ENCODE peak calls at places on chromosomes 2 and 18, in four cellular contexts. J is activated T-cell treated with anti-CD3 and anti-CD28 coated beads for 24 hours, S is RPMI8226, R is SW 1271. G is an unnamed sample.

GRCh38 chr2:116513991-116514390 is 1300.5 kb upstream of the DDX18 start:
- DNase-seq in S (no peak), J (no peak), R (no peak), G (no peak)

GRCh38 chr2:145159676-145160075 is 639.8 kb upstream of the ZEB2 start:
- DNase-seq in S (no peak), J (no peak), R (no peak), G (no peak)

GRCh38 chr2:133416756-133417155 is 151.5 kb downstream of the NCKAP5 start:
- DNase-seq in R (no peak), S (no peak), J (no peak), G (no peak)

GRCh38 chr2:237259201-237259600 is 154.8 kb downstream of the COL6A3 start:
- DNase-seq in R (no peak), J (no peak), S (no peak), G (no peak)

GRCh38 chr2:189613650-189614420 is 33.2 kb upstream of the SLC40A1 start:
- DNase-seq in J (no peak), S (peak), R (no peak), G (no peak)

GRCh38 chr2:237403024-237403882 is 10.7 kb downstream of the COL6A3 start:
- DNase-seq in S (no peak), R (no peak), J (no peak), G (no peak)

GRCh38 chr2:45380131-45380836 is 230.8 kb downstream of the SRBD1 start:
- DNase-seq in R (peak), S (no peak), J (no peak), G (no peak)

GRCh38 chr2:218229239-218229638 is 12.2 kb downstream of the ARPC2 start:
- DNase-seq in S (peak), J (peak), R (peak), G (no peak)

GRCh38 chr2:181430406-181431199 is 26.6 kb upstream of the ITGA4 start:
- DNase-seq in S (peak), J (no peak), R (no peak), G (no peak)

GRCh38 chr2:191738667-191739066 is 60.7 kb downstream of the NABP1 start:
- DNase-seq in S (no peak), R (no peak), J (no peak), G (no peak)

GRCh38 chr2:179264238-179265081 is at the start of gene SESTD1:
- DNase-seq in J (peak), R (peak), S (peak), G (peak)

GRCh38 chr2:196335238-196335637 is 163.9 kb upstream of the STK17B start:
- DNase-seq in J (no peak), S (no peak), R (no peak), G (no peak)

GRCh38 chr2:21423854-21424253 is 300.1 kb downstream of the TDRD15 start:
- DNase-seq in R (no peak), S (no peak), J (no peak), G (no peak)

GRCh38 chr18:24831091-24831490 is 370.7 kb downstream of the HRH4 start:
- DNase-seq in J (no peak), S (no peak), R (no peak), G (no peak)

GRCh38 chr18:43277164-43277600 is at the start of gene SYT4:
- DNase-seq in S (peak), R (no peak), J (no peak), G (no peak)

GRCh38 chr2:14358774-14359173 is 273.7 kb upstream of the LRATD1 start:
- DNase-seq in S (no peak), J (no peak), R (no peak), G (no peak)

GRCh38 chr2:207459990-207460757 is 69.6 kb upstream of the CREB1 start:
- DNase-seq in S (peak), J (no peak), R (no peak), G (no peak)

GRCh38 chr18:51997129-51997528 is 342.9 kb upstream of the DCC start:
- DNase-seq in R (no peak), J (no peak), S (no peak), G (no peak)

GRCh38 chr2:126887506-126887905 is 11.2 kb upstream of the TEX51 start:
- DNase-seq in R (no peak), S (no peak), J (no peak), G (no peak)

GRCh38 chr18:6557470-6558245 is 142.9 kb upstream of the L3MBTL4 start:
- DNase-seq in S (no peak), R (no peak), J (no peak), G (no peak)